ENCODE peak calls at places on chromosomes 7 and 10, in seven cellular contexts. Q is astrocyte of the cerebellum, L is ELF-1, J is GM20000, A is breast epithelium, D is foreskin fibroblast, W is T-helper 17 cell. N is an unnamed sample.

GRCh38 chr10:14683246-14683645 is 91.5 kb downstream of the FAM107B start:
- DNase-seq in Q (no peak), J (no peak), D (no peak), W (no peak), A (no peak), L (no peak), N (no peak)

GRCh38 chr10:35259769-35260397 is 76.4 kb upstream of the CCNY start:
- DNase-seq in L (no peak), W (no peak), D (peak), Q (peak), J (no peak), A (no peak), N (no peak)

GRCh38 chr7:16295558-16295957 is 125.8 kb downstream of the CRPPA start:
- DNase-seq in Q (peak), J (no peak), A (no peak), L (no peak), D (no peak), W (no peak), N (no peak)

GRCh38 chr10:58638406-58638805 is 125.7 kb downstream of the BICC1 start:
- DNase-seq in L (peak), J (no peak), A (no peak), D (no peak), Q (no peak), W (no peak), N (no peak)

GRCh38 chr10:127889605-127890195 is 3.0 kb downstream of the CLRN3 start:
- DNase-seq in L (no peak), Q (no peak), W (no peak), D (peak), A (no peak), J (no peak), N (no peak)

GRCh38 chr7:6121141-6121540 is 90.0 kb downstream of the ANKRD61 start:
- DNase-seq in J (no peak), A (no peak), L (no peak), Q (no peak), W (no peak), D (peak), N (no peak)

GRCh38 chr10:8043569-8044306 is 10.8 kb upstream of the GATA3 start:
- DNase-seq in Q (no peak), L (peak), D (no peak), J (peak), A (no peak), W (no peak), N (no peak)

GRCh38 chr10:72846225-72846624 is 47.3 kb upstream of the OIT3 start:
- DNase-seq in L (no peak), J (no peak), W (no peak), A (no peak), Q (peak), D (peak), N (no peak)

GRCh38 chr7:6180344-6180725 is 92.1 kb downstream of the CYTH3 start:
- DNase-seq in A (no peak), Q (no peak), J (no peak), D (no peak), L (no peak), W (no peak), N (no peak)

GRCh38 chr7:37284805-37285211 is 163.9 kb downstream of the ELMO1 start:
- DNase-seq in W (peak), Q (no peak), A (no peak), D (no peak), L (peak), J (peak), N (peak)

GRCh38 chr7:158802535-158803199 is 26.6 kb downstream of the ESYT2 start:
- DNase-seq in A (no peak), J (no peak), Q (no peak), D (peak), W (no peak), L (peak), N (no peak)

GRCh38 chr7:139036901-139037300 is 1.1 kb upstream of the ZC3HAV1L start:
- DNase-seq in W (no peak), L (no peak), A (no peak), Q (no peak), D (no peak), J (no peak), N (no peak)

N was measured in hypothalamus.